ENCODE peak calls at places on chromosome 1, in eight cellular contexts. One of them, this sample, is unnamed. For H3K36me3, the result is how much of the 10 kb centered on the place peaks cover.

GRCh38 chr1:43979528-43980254 is 681 bp downstream of the B4GALT2 start:
- DNase-seq in heart right ventricle: peak
- DNase-seq in MM.1S: no peak
- DNase-seq in OCI-LY7: no peak
- DNase-seq in left ventricle myocardium inferior: peak
- DNase-seq in adrenal gland: peak
- DNase-seq in psoas muscle: peak
- DNase-seq in fibroblast of lung: peak
- DNase-seq in this sample: peak

GRCh38 chr1:47745725-47746609 is 251.2 kb downstream of the TRABD2B start:
- DNase-seq in heart right ventricle: no peak
- DNase-seq in MM.1S: no peak
- DNase-seq in OCI-LY7: no peak
- DNase-seq in left ventricle myocardium inferior: no peak
- DNase-seq in adrenal gland: no peak
- DNase-seq in psoas muscle: no peak
- DNase-seq in fibroblast of lung: no peak
- DNase-seq in this sample: no peak

GRCh38 chr1:165073402-165074007 is 283.0 kb downstream of the LMX1A start:
- DNase-seq in heart right ventricle: no peak
- DNase-seq in MM.1S: peak
- DNase-seq in OCI-LY7: peak
- DNase-seq in left ventricle myocardium inferior: no peak
- DNase-seq in adrenal gland: no peak
- DNase-seq in psoas muscle: no peak
- DNase-seq in fibroblast of lung: peak
- DNase-seq in this sample: no peak

GRCh38 chr1:27233677-27234053 is 767 bp upstream of the WDTC1 start:
- DNase-seq in heart right ventricle: no peak
- DNase-seq in MM.1S: no peak
- DNase-seq in OCI-LY7: no peak
- DNase-seq in left ventricle myocardium inferior: no peak
- DNase-seq in adrenal gland: no peak
- DNase-seq in psoas muscle: no peak
- DNase-seq in fibroblast of lung: no peak
- DNase-seq in this sample: no peak

GRCh38 chr1:240237305-240237721 is 145.6 kb downstream of the FMN2 start:
- DNase-seq in heart right ventricle: no peak
- DNase-seq in MM.1S: no peak
- DNase-seq in OCI-LY7: no peak
- DNase-seq in left ventricle myocardium inferior: no peak
- DNase-seq in adrenal gland: peak
- DNase-seq in psoas muscle: no peak
- DNase-seq in fibroblast of lung: peak
- DNase-seq in this sample: no peak

GRCh38 chr1:155069551-155070391 is 6.2 kb downstream of the EFNA4 start:
- DNase-seq in heart right ventricle: no peak
- DNase-seq in MM.1S: no peak
- DNase-seq in OCI-LY7: no peak
- DNase-seq in left ventricle myocardium inferior: no peak
- DNase-seq in adrenal gland: peak
- DNase-seq in psoas muscle: no peak
- DNase-seq in fibroblast of lung: no peak
- DNase-seq in this sample: no peak

GRCh38 chr1:153852170-153852569 is 70.6 kb downstream of the GATAD2B start:
- DNase-seq in heart right ventricle: no peak
- DNase-seq in MM.1S: no peak
- DNase-seq in OCI-LY7: peak
- DNase-seq in left ventricle myocardium inferior: no peak
- DNase-seq in adrenal gland: no peak
- DNase-seq in psoas muscle: no peak
- DNase-seq in fibroblast of lung: no peak
- DNase-seq in this sample: no peak

GRCh38 chr1:217425528-217425927 is 205.4 kb downstream of the GPATCH2 start:
- DNase-seq in heart right ventricle: no peak
- DNase-seq in MM.1S: no peak
- DNase-seq in OCI-LY7: no peak
- DNase-seq in left ventricle myocardium inferior: no peak
- DNase-seq in adrenal gland: no peak
- DNase-seq in psoas muscle: no peak
- DNase-seq in fibroblast of lung: peak
- DNase-seq in this sample: no peak

GRCh38 chr1:183331095-183331742 is 87.0 kb downstream of the NMNAT2 start:
- DNase-seq in heart right ventricle: no peak
- DNase-seq in MM.1S: no peak
- DNase-seq in OCI-LY7: no peak
- DNase-seq in left ventricle myocardium inferior: no peak
- DNase-seq in adrenal gland: no peak
- DNase-seq in psoas muscle: no peak
- DNase-seq in fibroblast of lung: no peak
- DNase-seq in this sample: no peak

GRCh38 chr1:70738576-70738975 is 309.0 kb downstream of the PTGER3 start:
- DNase-seq in heart right ventricle: no peak
- DNase-seq in MM.1S: no peak
- DNase-seq in OCI-LY7: no peak
- DNase-seq in left ventricle myocardium inferior: no peak
- DNase-seq in adrenal gland: no peak
- DNase-seq in psoas muscle: no peak
- DNase-seq in fibroblast of lung: no peak
- DNase-seq in this sample: no peak

GRCh38 chr1:246324711-246325110 is 182.4 kb downstream of the SMYD3 start:
- DNase-seq in heart right ventricle: no peak
- DNase-seq in MM.1S: no peak
- DNase-seq in OCI-LY7: no peak
- DNase-seq in left ventricle myocardium inferior: no peak
- DNase-seq in adrenal gland: no peak
- DNase-seq in psoas muscle: no peak
- DNase-seq in fibroblast of lung: peak
- DNase-seq in this sample: no peak

GRCh38 chr1:99677416-99677815 is 31.5 kb downstream of the PALMD start:
- DNase-seq in heart right ventricle: peak
- DNase-seq in MM.1S: no peak
- DNase-seq in OCI-LY7: no peak
- DNase-seq in left ventricle myocardium inferior: no peak
- DNase-seq in adrenal gland: no peak
- DNase-seq in psoas muscle: no peak
- DNase-seq in fibroblast of lung: no peak
- DNase-seq in this sample: no peak

GRCh38 chr1:243253927-243254232 is 1.2 kb downstream of the CEP170 start:
- DNase-seq in heart right ventricle: no peak
- DNase-seq in MM.1S: peak
- DNase-seq in OCI-LY7: no peak
- DNase-seq in left ventricle myocardium inferior: no peak
- DNase-seq in adrenal gland: no peak
- DNase-seq in psoas muscle: no peak
- DNase-seq in fibroblast of lung: no peak
- DNase-seq in this sample: no peak

GRCh38 chr1:175471039-175471800 is 272.2 kb downstream of the TNR start:
- DNase-seq in heart right ventricle: no peak
- DNase-seq in MM.1S: no peak
- DNase-seq in OCI-LY7: no peak
- DNase-seq in left ventricle myocardium inferior: no peak
- DNase-seq in adrenal gland: no peak
- DNase-seq in psoas muscle: no peak
- DNase-seq in fibroblast of lung: peak
- DNase-seq in this sample: no peak

GRCh38 chr1:203306970-203307541 is 1.7 kb downstream of the BTG2 start:
- DNase-seq in heart right ventricle: no peak
- DNase-seq in MM.1S: peak
- DNase-seq in OCI-LY7: peak
- DNase-seq in left ventricle myocardium inferior: no peak
- DNase-seq in adrenal gland: no peak
- DNase-seq in psoas muscle: no peak
- DNase-seq in fibroblast of lung: no peak
- DNase-seq in this sample: peak

GRCh38 chr1:155026588-155026987 is 7.0 kb downstream of the DCST2 start:
- DNase-seq in heart right ventricle: no peak
- DNase-seq in MM.1S: no peak
- DNase-seq in OCI-LY7: no peak
- DNase-seq in left ventricle myocardium inferior: no peak
- DNase-seq in adrenal gland: no peak
- DNase-seq in psoas muscle: no peak
- DNase-seq in fibroblast of lung: no peak
- DNase-seq in this sample: no peak

GRCh38 chr1:212668477-212668876 is 31.2 kb downstream of the BATF3 start:
- DNase-seq in heart right ventricle: no peak
- DNase-seq in MM.1S: no peak
- DNase-seq in OCI-LY7: no peak
- DNase-seq in left ventricle myocardium inferior: no peak
- DNase-seq in adrenal gland: no peak
- DNase-seq in psoas muscle: no peak
- DNase-seq in fibroblast of lung: no peak
- DNase-seq in this sample: no peak

GRCh38 chr1:212665241-212666115 is 34.2 kb downstream of the BATF3 start:
- DNase-seq in heart right ventricle: peak
- DNase-seq in MM.1S: peak
- DNase-seq in OCI-LY7: peak
- DNase-seq in left ventricle myocardium inferior: peak
- DNase-seq in adrenal gland: peak
- DNase-seq in psoas muscle: peak
- DNase-seq in fibroblast of lung: peak
- DNase-seq in this sample: peak

GRCh38 chr1:212666116-212666775 is 33.4 kb downstream of the BATF3 start:
- DNase-seq in heart right ventricle: no peak
- DNase-seq in MM.1S: no peak
- DNase-seq in OCI-LY7: no peak
- DNase-seq in left ventricle myocardium inferior: no peak
- DNase-seq in adrenal gland: no peak
- DNase-seq in psoas muscle: no peak
- DNase-seq in fibroblast of lung: no peak
- DNase-seq in this sample: no peak

GRCh38 chr1:212669102-212669501 is 30.5 kb downstream of the BATF3 start:
- DNase-seq in heart right ventricle: no peak
- DNase-seq in MM.1S: peak
- DNase-seq in OCI-LY7: peak
- DNase-seq in left ventricle myocardium inferior: no peak
- DNase-seq in adrenal gland: no peak
- DNase-seq in psoas muscle: no peak
- DNase-seq in fibroblast of lung: peak
- DNase-seq in this sample: no peak

GRCh38 chr1:212667223-212668139 is 32.2 kb downstream of the BATF3 start:
- DNase-seq in heart right ventricle: peak
- DNase-seq in MM.1S: no peak
- DNase-seq in OCI-LY7: peak
- DNase-seq in left ventricle myocardium inferior: no peak
- DNase-seq in adrenal gland: peak
- DNase-seq in psoas muscle: peak
- DNase-seq in fibroblast of lung: peak
- DNase-seq in this sample: no peak
- H3K4me3 ChIP-seq in heart right ventricle: no peak
- H3K4me3 ChIP-seq in MM.1S: no peak
- H3K4me3 ChIP-seq in OCI-LY7: no peak
- H3K4me3 ChIP-seq in left ventricle myocardium inferior: peak
- H3K4me3 ChIP-seq in adrenal gland: no peak
- H3K4me3 ChIP-seq in psoas muscle: no peak
- H3K4me3 ChIP-seq in fibroblast of lung: peak
- H3K4me3 ChIP-seq in this sample: no peak

GRCh38 chr1:201756411-201756810 is 72.5 kb upstream of the IPO9 start:
- DNase-seq in heart right ventricle: no peak
- DNase-seq in MM.1S: no peak
- DNase-seq in OCI-LY7: no peak
- DNase-seq in left ventricle myocardium inferior: no peak
- DNase-seq in adrenal gland: no peak
- DNase-seq in psoas muscle: no peak
- DNase-seq in fibroblast of lung: peak
- DNase-seq in this sample: no peak

GRCh38 chr1:201752333-201752732 is 76.6 kb upstream of the IPO9 start:
- DNase-seq in heart right ventricle: no peak
- DNase-seq in MM.1S: no peak
- DNase-seq in OCI-LY7: no peak
- DNase-seq in left ventricle myocardium inferior: no peak
- DNase-seq in adrenal gland: no peak
- DNase-seq in psoas muscle: no peak
- DNase-seq in fibroblast of lung: no peak
- DNase-seq in this sample: no peak

GRCh38 chr1:201753492-201753891 is 75.5 kb upstream of the IPO9 start:
- DNase-seq in heart right ventricle: no peak
- DNase-seq in MM.1S: no peak
- DNase-seq in OCI-LY7: no peak
- DNase-seq in left ventricle myocardium inferior: no peak
- DNase-seq in adrenal gland: no peak
- DNase-seq in psoas muscle: no peak
- DNase-seq in fibroblast of lung: no peak
- DNase-seq in this sample: no peak

GRCh38 chr1:201754353-201754752 is 74.6 kb upstream of the IPO9 start:
- DNase-seq in heart right ventricle: no peak
- DNase-seq in MM.1S: no peak
- DNase-seq in OCI-LY7: no peak
- DNase-seq in left ventricle myocardium inferior: no peak
- DNase-seq in adrenal gland: no peak
- DNase-seq in psoas muscle: no peak
- DNase-seq in fibroblast of lung: no peak
- DNase-seq in this sample: no peak

GRCh38 chr1:201755200-201755599 is 73.8 kb upstream of the IPO9 start:
- DNase-seq in heart right ventricle: no peak
- DNase-seq in MM.1S: no peak
- DNase-seq in OCI-LY7: no peak
- DNase-seq in left ventricle myocardium inferior: no peak
- DNase-seq in adrenal gland: no peak
- DNase-seq in psoas muscle: no peak
- DNase-seq in fibroblast of lung: no peak
- DNase-seq in this sample: no peak
- H3K36me3 ChIP-seq in heart right ventricle: under half
- H3K36me3 ChIP-seq in MM.1S: under half
- H3K36me3 ChIP-seq in OCI-LY7: under half
- H3K36me3 ChIP-seq in left ventricle myocardium inferior: under half
- H3K36me3 ChIP-seq in adrenal gland: under half
- H3K36me3 ChIP-seq in psoas muscle: under half
- H3K36me3 ChIP-seq in fibroblast of lung: under half
- H3K36me3 ChIP-seq in this sample: under half

GRCh38 chr1:207071426-207071825 is 17.2 kb upstream of the C4BPB start:
- DNase-seq in heart right ventricle: no peak
- DNase-seq in MM.1S: no peak
- DNase-seq in OCI-LY7: no peak
- DNase-seq in left ventricle myocardium inferior: no peak
- DNase-seq in adrenal gland: no peak
- DNase-seq in psoas muscle: no peak
- DNase-seq in fibroblast of lung: no peak
- DNase-seq in this sample: no peak
- H3K27ac ChIP-seq in heart right ventricle: no peak
- H3K27ac ChIP-seq in MM.1S: no peak
- H3K27ac ChIP-seq in OCI-LY7: no peak
- H3K27ac ChIP-seq in left ventricle myocardium inferior: peak
- H3K27ac ChIP-seq in adrenal gland: no peak
- H3K27ac ChIP-seq in psoas muscle: no peak
- H3K27ac ChIP-seq in fibroblast of lung: no peak
- H3K27ac ChIP-seq in this sample: no peak

DNA sequence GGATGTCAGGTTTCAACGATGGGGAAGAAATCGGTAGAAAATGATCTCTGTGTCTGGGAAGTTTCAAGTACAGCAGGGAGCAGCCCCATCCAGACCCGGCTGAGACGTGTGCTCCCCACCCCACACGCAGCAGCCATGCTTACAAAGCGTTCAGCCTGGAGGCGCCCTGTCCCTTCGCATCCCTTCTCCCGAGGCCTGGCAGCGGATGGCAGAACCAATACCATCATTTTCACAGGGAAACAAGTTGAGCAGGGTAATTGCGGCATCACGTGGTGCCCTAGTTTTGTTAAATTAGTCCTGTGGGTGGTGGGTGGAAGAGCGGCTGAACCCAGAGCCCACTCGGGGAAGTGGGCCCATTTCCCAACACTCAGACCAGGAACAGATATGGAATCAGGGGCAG is 23.9 kb downstream of the KCNAB2 start:
- DNase-seq in heart right ventricle: no peak
- DNase-seq in MM.1S: no peak
- DNase-seq in OCI-LY7: no peak
- DNase-seq in left ventricle myocardium inferior: no peak
- DNase-seq in adrenal gland: no peak
- DNase-seq in psoas muscle: no peak
- DNase-seq in fibroblast of lung: no peak
- DNase-seq in this sample: no peak
- H3K4me3 ChIP-seq in heart right ventricle: no peak
- H3K4me3 ChIP-seq in MM.1S: no peak
- H3K4me3 ChIP-seq in OCI-LY7: no peak
- H3K4me3 ChIP-seq in left ventricle myocardium inferior: no peak
- H3K4me3 ChIP-seq in adrenal gland: no peak
- H3K4me3 ChIP-seq in psoas muscle: no peak
- H3K4me3 ChIP-seq in fibroblast of lung: no peak
- H3K4me3 ChIP-seq in this sample: no peak

This sample was measured in pancreas.